ENCODE peak calls at places on chromosomes 16 and 17, in six cellular contexts. M is AG04450, N is coronary artery, E is mucosa of descending colon, Y is ovary, X is PC-3. A is an unnamed sample.

GRCh38 chr16:74743668-74744299 is 30.8 kb downstream of the FA2H start:
- DNase-seq in M (peak), N (no peak), E (peak), Y (no peak), X (peak), A (peak)

GRCh38 chr16:48232459-48233040 is 11.6 kb upstream of the LONP2 start:
- DNase-seq in M (no peak), N (no peak), E (no peak), Y (no peak), X (peak), A (no peak)

GRCh38 chr16:56603589-56603988 is 4.8 kb upstream of the MT2A start:
- DNase-seq in M (no peak), N (no peak), E (no peak), Y (no peak), X (peak), A (peak)

GRCh38 chr17:35244345-35245195 is 1.7 kb downstream of the SLFN5 start:
- DNase-seq in M (no peak), N (peak), E (peak), Y (peak), X (peak), A (peak)

GRCh38 chr17:16286947-16287562 is 66.2 kb downstream of the CENPV start:
- DNase-seq in M (no peak), N (peak), E (peak), Y (peak), X (no peak), A (peak)

GRCh38 chr17:9228408-9229159 is 207.3 kb downstream of the NTN1 start:
- DNase-seq in M (peak), N (no peak), E (peak), Y (no peak), X (no peak), A (peak)

GRCh38 chr16:1613728-1614225 is 1.6 kb downstream of the CRAMP1 start:
- DNase-seq in M (no peak), N (no peak), E (peak), Y (no peak), X (no peak), A (peak)

GRCh38 chr17:50541402-50541915 is 5.5 kb upstream of the SPATA20 start:
- DNase-seq in M (no peak), N (no peak), E (no peak), Y (no peak), X (no peak), A (no peak)

GRCh38 chr16:54125751-54126655 is 160.6 kb downstream of the IRX3 start:
- DNase-seq in M (no peak), N (no peak), E (no peak), Y (no peak), X (no peak), A (no peak)

GRCh38 chr16:49664221-49665215 is 191.4 kb downstream of the ZNF423 start:
- DNase-seq in M (no peak), N (no peak), E (peak), Y (peak), X (no peak), A (no peak)

GRCh38 chr16:71796501-71796900 is 12.1 kb downstream of the AP1G1 start:
- DNase-seq in M (no peak), N (no peak), E (no peak), Y (no peak), X (no peak), A (no peak)

GRCh38 chr17:32672701-32673100 is 185.9 kb downstream of the CDK5R1 start:
- DNase-seq in M (no peak), N (no peak), E (no peak), Y (no peak), X (no peak), A (no peak)

GRCh38 chr17:29124135-29124930 is 55.9 kb downstream of the MYO18A start:
- DNase-seq in M (no peak), N (no peak), E (no peak), Y (no peak), X (peak), A (peak)

GRCh38 chr17:63096426-63096825 is 130.4 kb downstream of the TANC2 start:
- DNase-seq in M (peak), N (no peak), E (no peak), Y (no peak), X (no peak), A (no peak)

GRCh38 chr17:79707931-79708891 is 22.5 kb upstream of the ENPP7 start:
- DNase-seq in M (no peak), N (no peak), E (no peak), Y (peak), X (peak), A (peak)

GRCh38 chr16:67652578-67653130 is 7.4 kb downstream of the ACD start:
- DNase-seq in M (no peak), N (no peak), E (no peak), Y (no peak), X (peak), A (no peak)

GRCh38 chr17:37759014-37759637 is 14.3 kb upstream of the HNF1B start:
- DNase-seq in M (no peak), N (no peak), E (no peak), Y (no peak), X (no peak), A (no peak)

GRCh38 chr16:47229053-47229640 is 85.4 kb upstream of the NETO2 start:
- DNase-seq in M (no peak), N (no peak), E (no peak), Y (no peak), X (no peak), A (no peak)

GRCh38 chr17:50139950-50140885 is 10.3 kb upstream of the SAMD14 start:
- DNase-seq in M (no peak), N (no peak), E (peak), Y (peak), X (peak), A (peak)

GRCh38 chr17:75869282-75870141 is 8.9 kb downstream of the TRIM47 start:
- DNase-seq in M (no peak), N (peak), E (peak), Y (no peak), X (no peak), A (peak)

GRCh38 chr17:64002658-64003525 is 4.7 kb downstream of the PRR29 start:
- DNase-seq in M (no peak), N (peak), E (no peak), Y (no peak), X (no peak), A (no peak)

GRCh38 chr16:85159226-85159980 is 47.1 kb upstream of the CIBAR2 start:
- DNase-seq in M (no peak), N (no peak), E (no peak), Y (no peak), X (no peak), A (no peak)

GRCh38 chr16:25177831-25178688 is 38.7 kb upstream of the AQP8 start:
- DNase-seq in M (no peak), N (no peak), E (peak), Y (peak), X (no peak), A (no peak)

GRCh38 chr17:41907633-41908539 is 10.9 kb downstream of the ACLY start:
- DNase-seq in M (no peak), N (no peak), E (no peak), Y (no peak), X (no peak), A (no peak)

GRCh38 chr17:82241183-82241925 is 12.5 kb downstream of the SLC16A3 start:
- DNase-seq in M (no peak), N (peak), E (peak), Y (no peak), X (peak), A (peak)

GRCh38 chr17:76556759-76557367 is 17.0 kb downstream of the PRCD start:
- DNase-seq in M (no peak), N (no peak), E (no peak), Y (no peak), X (peak), A (peak)

GRCh38 chr16:83701494-83701893 is 106.3 kb upstream of the HSBP1 start:
- DNase-seq in M (peak), N (no peak), E (no peak), Y (no peak), X (peak), A (peak)

GRCh38 chr17:81967533-81968395 is 6.8 kb upstream of the NOTUM start:
- DNase-seq in M (no peak), N (no peak), E (peak), Y (peak), X (peak), A (peak)

GRCh38 chr16:56874800-56875199 is 9.8 kb downstream of the SLC12A3 start:
- DNase-seq in M (no peak), N (no peak), E (no peak), Y (peak), X (no peak), A (no peak)

GRCh38 chr17:68288804-68289203 is 2.1 kb downstream of the SLC16A6 start:
- DNase-seq in M (no peak), N (no peak), E (no peak), Y (no peak), X (no peak), A (no peak)

GRCh38 chr17:28720247-28720996 is 637 bp downstream of the RPL23A start:
- DNase-seq in M (no peak), N (no peak), E (peak), Y (no peak), X (no peak), A (no peak)

DNA sequence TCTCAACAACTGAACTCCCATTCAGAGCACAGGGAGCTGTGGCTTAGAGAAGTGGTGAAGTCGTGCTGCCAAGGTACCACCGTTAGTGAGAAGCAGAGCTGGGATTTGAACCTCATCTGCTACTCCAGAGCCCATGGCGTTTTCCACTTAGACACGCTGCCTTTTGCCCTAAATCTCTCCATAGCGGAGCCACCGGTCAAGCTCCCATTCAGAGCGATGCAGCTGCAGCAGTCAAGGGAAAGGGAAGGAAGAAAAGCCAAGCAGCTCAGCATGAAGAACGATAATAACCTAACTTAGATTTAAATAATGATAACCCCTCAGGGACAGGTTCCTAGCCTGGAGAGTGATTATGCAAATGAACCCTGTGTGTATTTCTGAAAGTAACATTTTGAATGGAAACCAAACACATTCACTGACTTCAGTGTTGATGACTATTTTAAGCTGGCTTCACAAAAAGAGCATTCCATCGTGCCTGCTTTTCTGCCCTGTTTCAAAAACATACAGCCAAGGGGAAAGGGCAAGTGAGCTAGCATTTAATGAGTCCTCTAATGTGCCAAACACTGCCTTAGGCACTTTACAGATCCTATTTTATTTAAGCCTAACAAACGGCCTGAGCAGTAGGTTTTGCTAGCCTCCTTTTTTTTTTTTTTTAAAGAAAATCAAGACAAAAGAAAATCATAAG is 798.3 kb downstream of the CDH8 start:
- DNase-seq in M (no peak), N (no peak), E (no peak), Y (no peak), X (no peak), A (no peak)
- TF ChIP-seq CTCF in M (no peak), N (no peak), E (no peak), Y (no peak), X (no peak), A (no peak)

GRCh38 chr17:60766778-60767190 is 89.1 kb downstream of the BCAS3 start:
- DNase-seq in M (no peak), N (no peak), E (no peak), Y (no peak), X (no peak), A (no peak)
- TF ChIP-seq CTCF in M (no peak), N (no peak), E (no peak), Y (no peak), X (no peak), A (no peak)

GRCh38 chr17:72030067-72030899 is 90.5 kb upstream of the SOX9 start:
- DNase-seq in M (peak), N (no peak), E (no peak), Y (no peak), X (peak), A (no peak)
- TF ChIP-seq CTCF in M (peak), N (peak), E (peak), Y (no peak), X (peak), A (no peak)

DNA sequence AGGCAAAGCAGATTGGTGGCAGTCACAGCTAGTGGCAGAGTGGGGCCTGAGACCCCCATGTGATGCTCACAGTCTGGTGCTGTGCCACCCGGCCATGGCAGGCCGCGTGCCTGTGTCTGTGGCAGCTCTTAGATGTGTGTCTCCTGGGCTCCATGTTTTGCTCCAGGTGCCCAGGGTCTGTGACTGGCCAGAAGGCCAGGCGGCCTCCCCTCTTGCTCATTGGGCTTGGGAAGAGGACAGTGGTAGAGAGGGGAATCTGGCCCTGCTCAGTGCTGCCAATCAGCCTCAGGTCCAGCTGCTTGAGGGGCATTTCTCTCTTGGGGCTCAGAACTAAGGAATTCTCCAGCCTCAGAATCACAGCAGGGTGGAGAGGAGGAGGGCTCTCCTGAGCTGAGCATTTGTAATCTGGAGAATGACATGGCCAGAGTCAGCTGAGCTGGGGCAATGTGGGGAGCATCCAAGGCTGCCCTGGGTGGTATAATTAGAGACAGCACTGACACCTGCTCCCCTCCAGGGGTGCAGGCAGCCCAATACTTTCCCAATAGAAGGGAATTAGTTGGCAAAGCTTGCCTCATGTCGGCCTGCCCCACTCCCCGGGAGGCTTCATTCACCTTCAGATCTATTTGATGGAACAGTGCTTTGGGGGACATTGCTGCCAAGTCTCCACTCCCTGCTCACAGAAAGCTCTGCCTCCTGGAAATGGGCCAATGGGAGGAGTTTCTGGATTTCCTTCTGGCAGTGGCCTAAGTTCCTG is 2.7 kb upstream of the LASP1NB start:
- DNase-seq in M (no peak), N (no peak), E (no peak), Y (peak), X (peak), A (peak)
- TF ChIP-seq CTCF in M (no peak), N (no peak), E (no peak), Y (no peak), X (no peak), A (no peak)

A was measured in MCF 10A.